ENCODE peak calls at places on chromosomes 12 and 14, in ten cellular contexts. L is A549, N is thoracic aorta, Y is GM23338, K is ovary, Q is RWPE1, M is K562, U is adrenal gland, O is left lung, C is tibial artery. E is an unnamed sample.
A peak's percentile ranks its signal among the peaks of the same experiment; 100 is the strongest.

GRCh38 chr14:64693766-64694165 is 10.5 kb upstream of the PLEKHG3 start:
- DNase-seq in L (no peak), N (no peak), Y (no peak), K (no peak), Q (no peak), M (no peak), U (no peak), O (no peak), C (peak; percentile 43), E (no peak)

GRCh38 chr12:77940011-77940423 is 109.3 kb downstream of the NAV3 start:
- DNase-seq in L (peak; percentile 29), N (no peak), Y (no peak), K (no peak), Q (peak; percentile 62), M (no peak), U (peak; percentile 38), O (no peak), C (no peak), E (peak; percentile 48)

GRCh38 chr14:92880851-92881250 is 42.1 kb upstream of the CHGA start:
- DNase-seq in L (peak; percentile 52), N (no peak), Y (peak; percentile 90), K (no peak), Q (peak; percentile 72), M (peak; percentile 20), U (no peak), O (no peak), C (no peak), E (peak; percentile 18)

GRCh38 chr12:85441740-85442139 is 161.7 kb downstream of the ALX1 start:
- DNase-seq in L (peak; percentile 10), N (no peak), Y (no peak), K (no peak), Q (peak; percentile 4), M (no peak), U (no peak), O (no peak), C (no peak), E (no peak)

GRCh38 chr14:58717821-58718220 is 80.1 kb downstream of the DACT1 start:
- DNase-seq in L (no peak), N (no peak), Y (no peak), K (no peak), Q (no peak), M (no peak), U (no peak), O (no peak), C (no peak), E (no peak)

GRCh38 chr14:102591372-102591943 is 991 bp upstream of the RCOR1 start:
- DNase-seq in L (no peak), N (no peak), Y (peak; percentile 68), K (peak; percentile 69), Q (no peak), M (peak; percentile 42), U (peak; percentile 35), O (peak; percentile 80), C (peak; percentile 42), E (no peak)

GRCh38 chr12:112514926-112515642 is 96.3 kb downstream of the PTPN11 start:
- DNase-seq in L (no peak), N (no peak), Y (no peak), K (no peak), Q (no peak), M (no peak), U (no peak), O (no peak), C (no peak), E (no peak)

GRCh38 chr12:125687820-125688219 is 622.6 kb downstream of the AACS start:
- DNase-seq in L (no peak), N (no peak), Y (no peak), K (no peak), Q (no peak), M (no peak), U (no peak), O (no peak), C (no peak), E (no peak)

GRCh38 chr12:110037315-110037714 is 11.0 kb downstream of the C12orf76 start:
- DNase-seq in L (no peak), N (no peak), Y (no peak), K (no peak), Q (no peak), M (no peak), U (no peak), O (no peak), C (no peak), E (no peak)

GRCh38 chr14:100261621-100262020 is 22.7 kb downstream of the YY1 start:
- DNase-seq in L (no peak), N (no peak), Y (no peak), K (no peak), Q (no peak), M (no peak), U (no peak), O (no peak), C (no peak), E (no peak)

GRCh38 chr12:61513499-61513898 is 746.7 kb upstream of the USP15 start:
- DNase-seq in L (no peak), N (no peak), Y (no peak), K (no peak), Q (no peak), M (no peak), U (no peak), O (no peak), C (no peak), E (no peak)

GRCh38 chr12:27794818-27795584 is 15.0 kb upstream of the MANSC4 start:
- DNase-seq in L (no peak), N (no peak), Y (no peak), K (no peak), Q (no peak), M (no peak), U (no peak), O (no peak), C (no peak), E (no peak)

GRCh38 chr12:11433664-11434063 is 38.3 kb upstream of the PRB2 start:
- DNase-seq in L (no peak), N (no peak), Y (no peak), K (no peak), Q (no peak), M (no peak), U (no peak), O (no peak), C (no peak), E (no peak)

GRCh38 chr12:124713436-124714082 is 146.1 kb upstream of the NCOR2 start:
- DNase-seq in L (no peak), N (no peak), Y (no peak), K (no peak), Q (no peak), M (no peak), U (peak; percentile 39), O (no peak), C (peak; percentile 51), E (no peak)

GRCh38 chr12:112602150-112602549 is 183.4 kb downstream of the PTPN11 start:
- DNase-seq in L (no peak), N (no peak), Y (peak; percentile 76), K (no peak), Q (no peak), M (no peak), U (no peak), O (no peak), C (no peak), E (no peak)

GRCh38 chr14:89013698-89014569 is 189.5 kb downstream of the TTC8 start:
- DNase-seq in L (no peak), N (no peak), Y (no peak), K (no peak), Q (no peak), M (no peak), U (no peak), O (no peak), C (no peak), E (no peak)

GRCh38 chr12:4355150-4355842 is 24.2 kb downstream of the FGF23 start:
- DNase-seq in L (no peak), N (no peak), Y (no peak), K (no peak), Q (no peak), M (no peak), U (no peak), O (no peak), C (no peak), E (no peak)

GRCh38 chr12:115109863-115110262 is 425.9 kb upstream of the TBX3 start:
- DNase-seq in L (no peak), N (no peak), Y (no peak), K (no peak), Q (no peak), M (no peak), U (no peak), O (no peak), C (no peak), E (no peak)

GRCh38 chr14:93073833-93074769 is 41.6 kb downstream of the ITPK1 start:
- DNase-seq in L (no peak), N (no peak), Y (no peak), K (no peak), Q (no peak), M (no peak), U (peak; percentile 36), O (peak; percentile 87), C (peak; percentile 44), E (no peak)

GRCh38 chr14:35368583-35368982 is 36.0 kb downstream of the NFKBIA start:
- DNase-seq in L (no peak), N (no peak), Y (no peak), K (no peak), Q (no peak), M (no peak), U (no peak), O (no peak), C (no peak), E (no peak)
- H3K27ac ChIP-seq in L (peak overlapping the region; percentile 74), N (no peak overlapping the region), Y (no peak overlapping the region), K (no peak overlapping the region), Q (peak overlapping the region; percentile 92), M (peak overlapping the region; percentile 99), U (no peak overlapping the region), O (peak overlapping the region; percentile 9), C (peak overlapping the region; percentile 8), E (no peak overlapping the region)

GRCh38 chr14:28762290-28762948 is 4.2 kb upstream of the FOXG1 start:
- DNase-seq in L (no peak), N (no peak), Y (no peak), K (no peak), Q (no peak), M (no peak), U (no peak), O (no peak), C (no peak), E (no peak)
- H3K27ac ChIP-seq in L (no peak overlapping the region), N (no peak overlapping the region), Y (no peak overlapping the region), K (no peak overlapping the region), Q (no peak overlapping the region), M (no peak overlapping the region), U (no peak overlapping the region), O (no peak overlapping the region), C (no peak overlapping the region), E (no peak overlapping the region)

DNA sequence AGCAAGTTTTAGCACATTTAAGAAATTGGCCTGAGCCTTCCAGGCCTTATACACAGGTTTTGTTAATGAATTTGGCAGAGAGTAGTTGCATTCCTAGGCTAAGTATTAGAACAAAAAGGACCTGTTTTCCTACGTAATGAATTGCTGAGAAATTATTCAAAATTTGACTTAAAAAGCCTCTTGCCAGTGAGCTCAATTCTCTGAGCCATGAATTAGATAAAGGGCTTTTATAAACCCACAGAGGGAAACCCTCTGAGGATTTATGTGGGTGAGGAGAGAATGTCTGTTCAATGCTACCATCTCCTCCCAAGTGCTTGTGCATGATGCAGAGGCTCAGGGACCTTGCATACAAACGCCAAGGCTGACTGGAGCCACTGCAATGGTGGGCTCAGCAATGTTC is 94.5 kb upstream of the PELI2 start:
- DNase-seq in L (no peak), N (no peak), Y (no peak), K (no peak), Q (no peak), M (no peak), U (no peak), O (no peak), C (no peak), E (no peak)
- H3K27ac ChIP-seq in L (no peak overlapping the region), N (no peak overlapping the region), Y (no peak overlapping the region), K (no peak overlapping the region), Q (no peak overlapping the region), M (no peak overlapping the region), U (no peak overlapping the region), O (no peak overlapping the region), C (no peak overlapping the region), E (no peak overlapping the region)

GRCh38 chr12:20350495-20350894 is 17.8 kb upstream of the PDE3A start:
- DNase-seq in L (no peak), N (no peak), Y (no peak), K (no peak), Q (no peak), M (no peak), U (no peak), O (no peak), C (no peak), E (no peak)
- H3K27ac ChIP-seq in L (no peak overlapping the region), N (peak overlapping the region; percentile 59), Y (no peak overlapping the region), K (no peak overlapping the region), Q (no peak overlapping the region), M (no peak overlapping the region), U (no peak overlapping the region), O (no peak overlapping the region), C (peak overlapping the region; percentile 58), E (no peak overlapping the region)

E was measured in epithelial cell of prostate.